ENCODE peak calls at places on chromosomes 13 and 19, in seven cellular contexts. D is esophagus squamous epithelium, B is Karpas-422, H is tibial artery, P is Peyer's patch, N is SJSA1, I is fibroblast of lung. M is an unnamed sample.

GRCh38 chr13:99067160-99067985 is 89.5 kb upstream of the DOCK9 start:
- DNase-seq in N (peak; percentile 81), P (no peak), B (no peak), H (no peak), D (no peak), I (peak; percentile 36), M (peak; percentile 87)

GRCh38 chr13:32905063-32905863 is 111.0 kb upstream of the KL start:
- DNase-seq in I (no peak), H (no peak), P (no peak), D (no peak), N (no peak), B (peak; percentile 74), M (peak; percentile 20)

GRCh38 chr19:58586131-58586765 is 13.1 kb upstream of the MZF1 start:
- DNase-seq in B (no peak), P (no peak), I (no peak), D (no peak), H (no peak), N (peak; percentile 26), M (no peak)

GRCh38 chr19:42140125-42140754 is 8.0 kb upstream of the POU2F2 start:
- DNase-seq in P (no peak), N (peak; percentile 72), D (no peak), H (no peak), B (peak; percentile 44), I (peak; percentile 71), M (peak; percentile 8)

GRCh38 chr19:34226036-34226435 is 28.3 kb upstream of the GARRE1 start:
- DNase-seq in I (no peak), P (no peak), N (no peak), D (no peak), B (no peak), H (no peak), M (no peak)

GRCh38 chr13:81133066-81133465 is 792.1 kb upstream of the SPRY2 start:
- DNase-seq in B (no peak), H (no peak), N (no peak), P (no peak), D (no peak), I (peak; percentile 25), M (peak; percentile 14)

GRCh38 chr13:54750521-54750920 is 1721.9 kb downstream of the OLFM4 start:
- DNase-seq in H (no peak), D (no peak), I (no peak), B (no peak), P (no peak), N (no peak), M (no peak)

GRCh38 chr19:42069619-42070293 is at the start of gene GRIK5:
- DNase-seq in I (no peak), P (no peak), D (no peak), N (no peak), B (no peak), H (peak; percentile 76), M (no peak)

GRCh38 chr13:106143930-106144709 is 391.3 kb downstream of the EFNB2 start:
- DNase-seq in N (no peak), B (no peak), P (no peak), H (no peak), I (no peak), D (no peak), M (peak; percentile 88)

GRCh38 chr19:7456964-7457541 is 31.8 kb downstream of the PEX11G start:
- DNase-seq in N (no peak), I (no peak), B (no peak), P (no peak), D (no peak), H (no peak), M (peak; percentile 55)

GRCh38 chr13:48595330-48596127 is 58.2 kb upstream of the CYSLTR2 start:
- DNase-seq in D (no peak), I (peak; percentile 82), N (no peak), P (no peak), H (no peak), B (peak; percentile 91), M (peak; percentile 65)

GRCh38 chr19:12331211-12331941 is 2.1 kb downstream of the ZNF563 start:
- DNase-seq in I (no peak), H (no peak), D (no peak), N (no peak), P (peak; percentile 74), B (no peak), M (no peak)

GRCh38 chr13:52924241-52925148 is 76.1 kb upstream of the PCDH8 start:
- DNase-seq in H (no peak), N (no peak), B (no peak), D (no peak), P (no peak), I (no peak), M (no peak)

GRCh38 chr13:31045621-31046081 is 113.2 kb downstream of the TEX26 start:
- DNase-seq in P (no peak), N (peak; percentile 92), D (no peak), B (no peak), I (peak; percentile 93), H (peak; percentile 75), M (peak; percentile 93)

GRCh38 chr19:1258161-1258492 is 9.7 kb downstream of the MIDN start:
- DNase-seq in B (no peak), N (no peak), I (no peak), D (no peak), P (no peak), H (no peak), M (no peak)

GRCh38 chr19:1259873-1260748 is 9.0 kb upstream of the CIRBP start:
- DNase-seq in D (no peak), I (no peak), B (peak; percentile 77), N (no peak), P (peak; percentile 74), H (peak; percentile 75), M (no peak)

GRCh38 chr19:1259206-1259872 is 9.8 kb upstream of the CIRBP start:
- DNase-seq in H (peak; percentile 87), N (peak; percentile 83), I (peak; percentile 71), P (peak; percentile 90), D (no peak), B (peak; percentile 88), M (peak; percentile 38)

GRCh38 chr19:1257475-1258160 is 9.2 kb downstream of the MIDN start:
- DNase-seq in H (no peak), N (no peak), I (no peak), P (no peak), D (no peak), B (peak; percentile 58), M (no peak)

GRCh38 chr19:1258707-1259205 is 10.4 kb downstream of the MIDN start:
- DNase-seq in N (no peak), P (no peak), B (peak; percentile 73), D (no peak), I (no peak), H (no peak), M (no peak)
- H3K27ac ChIP-seq in N (peak overlapping the region; percentile 80), P (peak overlapping the region; percentile 99), B (peak overlapping the region; percentile 92), D (peak overlapping the region; percentile 98), I (peak overlapping the region; percentile 95), H (peak overlapping the region; percentile 93), M (peak overlapping the region; percentile 82)

GRCh38 chr19:55545443-55545842 is at the start of gene SBK3:
- DNase-seq in I (no peak), B (no peak), H (no peak), P (no peak), D (no peak), N (no peak), M (no peak)
- H3K27ac ChIP-seq in I (peak within 1 kb of the TSS; percentile 31), B (no peak within 1 kb of the TSS), H (no peak within 1 kb of the TSS), P (peak within 1 kb of the TSS; percentile 67), D (no peak within 1 kb of the TSS), N (no peak within 1 kb of the TSS), M (no peak within 1 kb of the TSS)

DNA sequence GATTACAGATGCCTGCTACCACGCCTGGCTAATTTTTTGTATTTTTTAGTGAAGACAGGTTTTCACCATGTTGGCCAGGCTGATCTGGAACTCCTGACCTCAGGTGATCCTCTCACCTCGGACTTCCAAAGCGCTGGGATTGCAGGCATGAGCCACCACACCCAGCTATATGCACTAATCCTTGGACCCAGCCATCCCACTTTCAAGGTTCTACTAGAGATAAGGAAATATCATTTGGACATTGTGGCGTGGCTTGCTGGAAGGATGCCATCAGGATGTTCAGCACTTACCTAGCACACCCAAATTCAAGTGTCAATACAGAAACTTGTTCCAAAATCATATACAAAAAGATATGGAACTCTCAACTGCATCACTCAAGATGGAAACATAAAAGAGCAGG is 136.4 kb downstream of the ABCC4 start:
- DNase-seq in I (no peak), H (no peak), D (no peak), B (no peak), N (no peak), P (no peak), M (no peak)
- H3K27ac ChIP-seq in I (no peak overlapping the region), H (no peak overlapping the region), D (no peak overlapping the region), B (no peak overlapping the region), N (no peak overlapping the region), P (no peak overlapping the region), M (no peak overlapping the region)

GRCh38 chr19:27716922-27717321 is 1496.0 kb downstream of the UQCRFS1 start:
- DNase-seq in P (no peak), H (no peak), I (no peak), B (no peak), D (no peak), N (no peak), M (no peak)
- H3K27ac ChIP-seq in P (no peak overlapping the region), H (no peak overlapping the region), I (no peak overlapping the region), B (no peak overlapping the region), D (no peak overlapping the region), N (no peak overlapping the region), M (no peak overlapping the region)

DNA sequence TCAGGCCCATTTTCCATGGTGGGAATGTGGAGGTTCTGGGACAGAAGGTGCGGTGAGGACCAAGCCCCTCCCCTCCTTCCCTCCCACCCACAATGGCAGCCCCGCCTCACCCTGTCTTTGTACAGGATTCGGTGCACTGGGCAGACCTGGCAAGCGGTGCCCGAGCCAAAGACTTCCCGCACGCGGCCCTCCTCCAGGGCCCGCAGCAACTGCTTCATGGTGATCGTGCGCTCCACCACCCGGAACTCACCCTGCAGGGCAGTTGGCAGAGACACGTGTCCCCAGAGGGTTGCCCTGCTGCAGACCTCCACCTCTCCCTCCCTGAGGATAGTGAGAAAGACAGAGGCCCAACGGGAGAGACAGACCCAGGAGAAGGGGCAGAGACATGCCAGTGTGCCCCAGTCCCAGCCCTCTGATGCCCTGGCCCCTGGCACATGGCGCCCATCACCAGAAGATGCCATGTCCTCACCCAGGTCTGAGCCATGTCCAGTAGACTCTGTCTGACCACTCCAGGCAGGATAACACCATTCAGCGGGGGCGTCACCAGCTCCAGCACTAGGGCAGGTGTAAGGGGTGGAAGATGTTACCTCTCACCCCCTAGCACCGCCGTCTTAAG is 14.3 kb downstream of the BCAT2 start:
- DNase-seq in D (no peak), N (no peak), P (no peak), B (no peak), H (no peak), I (no peak), M (no peak)
- H3K27ac ChIP-seq in D (peak overlapping the region; percentile 81), N (no peak overlapping the region), P (peak overlapping the region; percentile 67), B (no peak overlapping the region), H (peak overlapping the region; percentile 80), I (no peak overlapping the region), M (no peak overlapping the region)

DNA sequence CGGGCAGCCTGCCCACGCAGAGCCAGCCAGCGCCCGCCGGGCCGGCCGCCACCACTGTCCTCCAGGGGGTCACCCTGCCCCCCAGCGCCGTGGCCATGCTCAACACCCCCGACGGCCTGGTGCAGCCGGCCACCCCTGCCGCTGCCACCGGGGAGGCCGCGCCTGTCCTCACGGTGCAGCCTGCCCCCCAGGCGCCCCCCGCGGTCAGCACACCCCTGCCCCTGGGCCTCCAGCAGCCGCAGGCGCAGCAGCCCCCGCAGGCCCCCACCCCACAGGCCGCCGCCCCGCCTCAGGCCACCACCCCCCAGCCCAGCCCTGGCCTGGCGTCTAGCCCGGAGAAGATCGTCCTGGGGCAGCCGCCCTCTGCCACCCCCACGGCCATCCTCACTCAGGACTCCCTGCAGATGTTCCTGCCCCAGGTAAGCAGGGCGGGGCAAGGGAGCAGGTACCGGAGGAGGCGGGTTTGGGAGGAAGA is 32.3 kb upstream of the EHD2 start:
- DNase-seq in I (no peak), B (no peak), N (no peak), D (no peak), H (no peak), P (no peak), M (no peak)
- H3K27ac ChIP-seq in I (no peak overlapping the region), B (no peak overlapping the region), N (no peak overlapping the region), D (no peak overlapping the region), H (no peak overlapping the region), P (no peak overlapping the region), M (no peak overlapping the region)

GRCh38 chr13:40251343-40252032 is 415.0 kb downstream of the FOXO1 start:
- DNase-seq in H (no peak), D (no peak), P (no peak), N (no peak), I (peak; percentile 47), B (no peak), M (no peak)
- H3K27ac ChIP-seq in H (peak overlapping the region; percentile 47), D (no peak overlapping the region), P (no peak overlapping the region), N (no peak overlapping the region), I (no peak overlapping the region), B (no peak overlapping the region), M (no peak overlapping the region)